ENCODE peak calls at places on chromosome 2, in seven cellular contexts. One of them, this sample, is unnamed.

GRCh38 chr2:19733951-19734425 is 167.8 kb downstream of the TTC32 start:
- DNase-seq in amygdala: no peak
- DNase-seq in HT1080: peak; percentile 42
- DNase-seq in GM04503: peak; percentile 81
- DNase-seq in PC-9: no peak
- DNase-seq in stromal cell of bone marrow: peak; percentile 70
- DNase-seq in upper lobe of right lung: no peak
- DNase-seq in this sample: no peak

GRCh38 chr2:101753207-101753616 is 55.7 kb downstream of the MAP4K4 start:
- DNase-seq in amygdala: no peak
- DNase-seq in HT1080: no peak
- DNase-seq in GM04503: no peak
- DNase-seq in PC-9: no peak
- DNase-seq in stromal cell of bone marrow: no peak
- DNase-seq in upper lobe of right lung: no peak
- DNase-seq in this sample: no peak

GRCh38 chr2:144706671-144707070 is 186.8 kb upstream of the ZEB2 start:
- DNase-seq in amygdala: no peak
- DNase-seq in HT1080: no peak
- DNase-seq in GM04503: no peak
- DNase-seq in PC-9: no peak
- DNase-seq in stromal cell of bone marrow: no peak
- DNase-seq in upper lobe of right lung: no peak
- DNase-seq in this sample: no peak

GRCh38 chr2:240604291-240604938 is 17.9 kb downstream of the CAPN10 start:
- DNase-seq in amygdala: peak; percentile 73
- DNase-seq in HT1080: peak; percentile 32
- DNase-seq in GM04503: no peak
- DNase-seq in PC-9: peak; percentile 88
- DNase-seq in stromal cell of bone marrow: no peak
- DNase-seq in upper lobe of right lung: peak; percentile 88
- DNase-seq in this sample: peak; percentile 79

GRCh38 chr2:33153008-33153407 is 206.3 kb downstream of the LTBP1 start:
- DNase-seq in amygdala: no peak
- DNase-seq in HT1080: peak; percentile 44
- DNase-seq in GM04503: no peak
- DNase-seq in PC-9: no peak
- DNase-seq in stromal cell of bone marrow: peak; percentile 74
- DNase-seq in upper lobe of right lung: no peak
- DNase-seq in this sample: no peak

GRCh38 chr2:195486520-195486919 is 170.5 kb upstream of the SLC39A10 start:
- DNase-seq in amygdala: no peak
- DNase-seq in HT1080: no peak
- DNase-seq in GM04503: no peak
- DNase-seq in PC-9: no peak
- DNase-seq in stromal cell of bone marrow: no peak
- DNase-seq in upper lobe of right lung: no peak
- DNase-seq in this sample: no peak

GRCh38 chr2:178700922-178701342 is 106.3 kb downstream of the TTN start:
- DNase-seq in amygdala: no peak
- DNase-seq in HT1080: no peak
- DNase-seq in GM04503: no peak
- DNase-seq in PC-9: no peak
- DNase-seq in stromal cell of bone marrow: no peak
- DNase-seq in upper lobe of right lung: no peak
- DNase-seq in this sample: no peak

GRCh38 chr2:174183076-174183475 is 65.3 kb downstream of the OLA1 start:
- DNase-seq in amygdala: no peak
- DNase-seq in HT1080: no peak
- DNase-seq in GM04503: no peak
- DNase-seq in PC-9: no peak
- DNase-seq in stromal cell of bone marrow: no peak
- DNase-seq in upper lobe of right lung: no peak
- DNase-seq in this sample: no peak

GRCh38 chr2:137847443-137847842 is 116.8 kb upstream of the HNMT start:
- DNase-seq in amygdala: no peak
- DNase-seq in HT1080: no peak
- DNase-seq in GM04503: no peak
- DNase-seq in PC-9: no peak
- DNase-seq in stromal cell of bone marrow: no peak
- DNase-seq in upper lobe of right lung: no peak
- DNase-seq in this sample: no peak

GRCh38 chr2:113012436-113013335 is 7.4 kb downstream of the IL36A start:
- DNase-seq in amygdala: no peak
- DNase-seq in HT1080: peak; percentile 70
- DNase-seq in GM04503: no peak
- DNase-seq in PC-9: peak; percentile 27
- DNase-seq in stromal cell of bone marrow: peak; percentile 20
- DNase-seq in upper lobe of right lung: no peak
- DNase-seq in this sample: no peak

GRCh38 chr2:240935101-240935876 is 29.2 kb downstream of the CROCC2 start:
- DNase-seq in amygdala: no peak
- DNase-seq in HT1080: no peak
- DNase-seq in GM04503: no peak
- DNase-seq in PC-9: no peak
- DNase-seq in stromal cell of bone marrow: no peak
- DNase-seq in upper lobe of right lung: peak; percentile 52
- DNase-seq in this sample: peak; percentile 8

GRCh38 chr2:17976871-17977746 is 98.6 kb downstream of the KCNS3 start:
- DNase-seq in amygdala: no peak
- DNase-seq in HT1080: peak; percentile 97
- DNase-seq in GM04503: peak; percentile 98
- DNase-seq in PC-9: peak; percentile 71
- DNase-seq in stromal cell of bone marrow: peak; percentile 94
- DNase-seq in upper lobe of right lung: no peak
- DNase-seq in this sample: no peak

GRCh38 chr2:44075536-44075935 is 79.7 kb upstream of the LRPPRC start:
- DNase-seq in amygdala: peak; percentile 48
- DNase-seq in HT1080: no peak
- DNase-seq in GM04503: peak; percentile 58
- DNase-seq in PC-9: no peak
- DNase-seq in stromal cell of bone marrow: peak; percentile 79
- DNase-seq in upper lobe of right lung: no peak
- DNase-seq in this sample: peak; percentile 57

GRCh38 chr2:211181626-211182025 is 625.2 kb downstream of the CPS1 start:
- DNase-seq in amygdala: no peak
- DNase-seq in HT1080: peak; percentile 10
- DNase-seq in GM04503: no peak
- DNase-seq in PC-9: no peak
- DNase-seq in stromal cell of bone marrow: no peak
- DNase-seq in upper lobe of right lung: peak; percentile 57
- DNase-seq in this sample: no peak

GRCh38 chr2:231923951-231924888 is 2.0 kb downstream of the NPPC start:
- DNase-seq in amygdala: no peak
- DNase-seq in HT1080: no peak
- DNase-seq in GM04503: no peak
- DNase-seq in PC-9: no peak
- DNase-seq in stromal cell of bone marrow: no peak
- DNase-seq in upper lobe of right lung: no peak
- DNase-seq in this sample: no peak

GRCh38 chr2:223005496-223005895 is 46.5 kb upstream of the KCNE4 start:
- DNase-seq in amygdala: no peak
- DNase-seq in HT1080: no peak
- DNase-seq in GM04503: no peak
- DNase-seq in PC-9: no peak
- DNase-seq in stromal cell of bone marrow: no peak
- DNase-seq in upper lobe of right lung: no peak
- DNase-seq in this sample: no peak

GRCh38 chr2:137957033-137957432 is 7.2 kb upstream of the HNMT start:
- DNase-seq in amygdala: no peak
- DNase-seq in HT1080: peak; percentile 78
- DNase-seq in GM04503: peak; percentile 79
- DNase-seq in PC-9: no peak
- DNase-seq in stromal cell of bone marrow: peak; percentile 65
- DNase-seq in upper lobe of right lung: no peak
- DNase-seq in this sample: no peak

GRCh38 chr2:11343626-11344341 is 652 bp downstream of the ROCK2 start:
- DNase-seq in amygdala: peak; percentile 25
- DNase-seq in HT1080: peak; percentile 53
- DNase-seq in GM04503: no peak
- DNase-seq in PC-9: peak; percentile 41
- DNase-seq in stromal cell of bone marrow: no peak
- DNase-seq in upper lobe of right lung: peak; percentile 80
- DNase-seq in this sample: peak; percentile 36

GRCh38 chr2:173999272-173999671 is 34.1 kb upstream of the SP3 start:
- DNase-seq in amygdala: no peak
- DNase-seq in HT1080: no peak
- DNase-seq in GM04503: no peak
- DNase-seq in PC-9: no peak
- DNase-seq in stromal cell of bone marrow: no peak
- DNase-seq in upper lobe of right lung: no peak
- DNase-seq in this sample: peak; percentile 29

GRCh38 chr2:13550832-13551231 is 834.1 kb downstream of the TRIB2 start:
- DNase-seq in amygdala: no peak
- DNase-seq in HT1080: no peak
- DNase-seq in GM04503: no peak
- DNase-seq in PC-9: no peak
- DNase-seq in stromal cell of bone marrow: no peak
- DNase-seq in upper lobe of right lung: no peak
- DNase-seq in this sample: no peak

GRCh38 chr2:70979626-70980025 is 1.2 kb downstream of the ANKRD53 start:
- DNase-seq in amygdala: no peak
- DNase-seq in HT1080: no peak
- DNase-seq in GM04503: no peak
- DNase-seq in PC-9: no peak
- DNase-seq in stromal cell of bone marrow: no peak
- DNase-seq in upper lobe of right lung: peak; percentile 49
- DNase-seq in this sample: no peak

GRCh38 chr2:106269591-106270291 is 75.6 kb upstream of the UXS1 start:
- DNase-seq in amygdala: no peak
- DNase-seq in HT1080: no peak
- DNase-seq in GM04503: no peak
- DNase-seq in PC-9: peak; percentile 4
- DNase-seq in stromal cell of bone marrow: no peak
- DNase-seq in upper lobe of right lung: peak; percentile 88
- DNase-seq in this sample: no peak